ENCODE peak calls at places on chromosomes 4 and X, in seven cellular contexts. X is adipocyte, H is skeletal muscle cell, L is astrocyte of the cerebellum, F is mammary epithelial cell, C is fibroblast of mammary gland, Y is right atrium auricular region. S is an unnamed sample.

GRCh38 chr4:173857828-173858227 is 327.8 kb upstream of the HAND2 start:
- DNase-seq in X (no peak), H (no peak), L (no peak), F (no peak), C (peak), Y (no peak), S (no peak)

GRCh38 chrX:30483996-30484395 is 93.6 kb downstream of the TASL start:
- DNase-seq in X (no peak), H (no peak), L (no peak), F (no peak), C (no peak), Y (no peak), S (no peak)

GRCh38 chr4:27018910-27019309 is 158.3 kb downstream of the STIM2 start:
- DNase-seq in X (no peak), H (no peak), L (no peak), F (no peak), C (no peak), Y (no peak), S (no peak)

GRCh38 chr4:151260526-151260925 is 16.4 kb upstream of the PRSS48 start:
- DNase-seq in X (no peak), H (no peak), L (no peak), F (peak), C (peak), Y (no peak), S (no peak)

GRCh38 chr4:3368841-3369760 is 72.7 kb upstream of the HGFAC start:
- DNase-seq in X (peak), H (no peak), L (no peak), F (no peak), C (no peak), Y (peak), S (no peak)

GRCh38 chr4:2767705-2768074 is 11.6 kb upstream of the TNIP2 start:
- DNase-seq in X (no peak), H (no peak), L (no peak), F (no peak), C (no peak), Y (no peak), S (no peak)

GRCh38 chr4:102527695-102528094 is 26.5 kb downstream of the NFKB1 start:
- DNase-seq in X (peak), H (no peak), L (no peak), F (no peak), C (no peak), Y (no peak), S (no peak)

GRCh38 chr4:142311916-142312315 is 534.2 kb downstream of the INPP4B start:
- DNase-seq in X (no peak), H (no peak), L (no peak), F (no peak), C (no peak), Y (no peak), S (no peak)

GRCh38 chr4:41678086-41678485 is 70.4 kb downstream of the PHOX2B start:
- DNase-seq in X (peak), H (peak), L (peak), F (no peak), C (peak), Y (no peak), S (no peak)

GRCh38 chrX:101291204-101291603 is at the start of gene TAF7L:
- DNase-seq in X (peak), H (no peak), L (no peak), F (no peak), C (peak), Y (no peak), S (no peak)

GRCh38 chr4:67436742-67437141 is 108.6 kb downstream of the CENPC start:
- DNase-seq in X (no peak), H (no peak), L (no peak), F (peak), C (no peak), Y (no peak), S (no peak)

GRCh38 chrX:25020391-25021131 is 4.8 kb upstream of the ARX start:
- DNase-seq in X (no peak), H (no peak), L (no peak), F (no peak), C (no peak), Y (no peak), S (no peak)

GRCh38 chr4:102007959-102008425 is 217.5 kb downstream of the BANK1 start:
- DNase-seq in X (peak), H (no peak), L (no peak), F (no peak), C (no peak), Y (no peak), S (no peak)

GRCh38 chr4:184473515-184474260 is 662 bp downstream of the IRF2 start:
- DNase-seq in X (peak), H (no peak), L (no peak), F (peak), C (peak), Y (no peak), S (no peak)

GRCh38 chr4:48944659-48945290 is 38.2 kb upstream of the OCIAD2 start:
- DNase-seq in X (no peak), H (no peak), L (no peak), F (peak), C (no peak), Y (no peak), S (no peak)
- H3K4me3 ChIP-seq in X (no peak), H (no peak), L (no peak), F (no peak), C (no peak), Y (no peak), S (no peak)

DNA sequence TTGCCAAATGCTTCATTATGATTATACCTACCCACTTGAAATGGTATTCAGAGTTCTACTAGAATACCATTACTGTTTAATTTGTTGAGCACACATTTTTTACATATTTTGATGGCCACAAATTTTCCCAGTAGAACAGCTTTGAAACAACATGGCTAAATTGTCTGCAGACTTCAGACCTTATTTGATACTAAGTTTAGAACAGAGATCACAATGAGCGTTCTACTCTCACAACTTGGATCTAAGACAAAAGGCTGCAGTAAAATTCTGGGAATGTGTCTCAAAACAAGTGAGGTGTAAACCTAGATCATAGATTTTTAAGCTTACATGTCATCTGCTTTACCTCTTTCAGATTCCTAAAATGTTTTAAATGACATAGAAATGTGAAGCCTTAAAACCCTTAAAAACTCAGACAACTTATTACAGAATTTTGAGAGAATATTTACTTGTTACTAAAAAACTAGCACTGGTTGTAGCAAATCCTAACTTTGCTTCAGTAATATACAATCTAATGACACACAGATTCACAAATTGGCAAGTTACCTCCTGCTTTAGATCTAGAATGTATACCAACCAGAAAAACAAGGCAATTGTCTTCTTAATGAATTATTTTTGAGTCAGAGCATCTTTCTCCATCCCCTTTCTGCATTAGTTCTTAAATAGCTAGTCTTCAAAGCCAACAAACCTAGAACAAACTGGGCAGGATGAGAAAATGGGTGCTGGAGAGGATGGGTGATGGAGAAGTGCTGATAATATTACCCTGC is 243.3 kb downstream of the SLC7A11 start:
- DNase-seq in X (peak), H (peak), L (peak), F (no peak), C (no peak), Y (no peak), S (peak)
- H3K4me3 ChIP-seq in X (no peak), H (no peak), L (no peak), F (no peak), C (no peak), Y (no peak), S (no peak)

GRCh38 chr4:47703964-47704363 is 133.9 kb downstream of the CORIN start:
- DNase-seq in X (peak), H (no peak), L (no peak), F (no peak), C (no peak), Y (no peak), S (no peak)
- H3K4me3 ChIP-seq in X (no peak), H (no peak), L (no peak), F (no peak), C (no peak), Y (no peak), S (no peak)

GRCh38 chr4:80452055-80452454 is 116.5 kb downstream of the CFAP299 start:
- DNase-seq in X (no peak), H (no peak), L (no peak), F (no peak), C (no peak), Y (no peak), S (no peak)
- H3K4me3 ChIP-seq in X (no peak), H (no peak), L (no peak), F (no peak), C (no peak), Y (no peak), S (no peak)

GRCh38 chr4:152352645-152353116 is 183.2 kb downstream of the FBXW7 start:
- DNase-seq in X (peak), H (peak), L (peak), F (peak), C (peak), Y (peak), S (peak)
- H3K4me3 ChIP-seq in X (peak), H (peak), L (peak), F (peak), C (peak), Y (peak), S (peak)

GRCh38 chrX:7085879-7086278 is 61.6 kb upstream of the STS start:
- DNase-seq in X (no peak), H (no peak), L (no peak), F (no peak), C (no peak), Y (no peak), S (no peak)

GRCh38 chrX:7086384-7086783 is 61.1 kb upstream of the STS start:
- DNase-seq in X (no peak), H (no peak), L (no peak), F (no peak), C (no peak), Y (no peak), S (no peak)

GRCh38 chrX:7083468-7084396 is 63.8 kb upstream of the STS start:
- DNase-seq in X (peak), H (peak), L (peak), F (peak), C (peak), Y (no peak), S (peak)

GRCh38 chrX:7084841-7085240 is 62.7 kb upstream of the STS start:
- DNase-seq in X (no peak), H (no peak), L (no peak), F (no peak), C (no peak), Y (no peak), S (no peak)

GRCh38 chrX:7083021-7083420 is 64.5 kb upstream of the STS start:
- DNase-seq in X (no peak), H (no peak), L (no peak), F (no peak), C (no peak), Y (no peak), S (no peak)
- H3K4me3 ChIP-seq in X (no peak), H (no peak), L (no peak), F (no peak), C (no peak), Y (no peak), S (no peak)

DNA sequence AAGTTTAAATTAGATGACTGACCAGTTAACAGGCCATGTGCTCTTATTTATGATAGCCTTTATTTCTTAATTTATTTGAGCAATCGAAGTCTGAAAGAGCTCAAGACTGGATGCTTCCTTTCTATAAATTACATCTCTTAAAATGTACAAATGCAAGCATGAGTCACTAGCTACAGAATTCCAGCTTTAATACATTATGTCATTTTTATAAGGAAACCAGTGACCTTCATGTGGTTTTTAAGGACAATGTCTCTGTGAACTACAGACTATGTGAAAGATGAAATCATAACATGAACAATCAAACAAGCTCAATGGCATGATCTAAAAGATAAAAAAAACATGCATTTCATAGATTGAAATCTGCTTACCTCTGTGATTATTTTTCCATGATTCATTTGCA is 15.4 kb downstream of the HTR2C start:
- DNase-seq in X (no peak), H (no peak), L (no peak), F (no peak), C (no peak), Y (no peak), S (no peak)
- H3K4me3 ChIP-seq in X (no peak), H (no peak), L (no peak), F (no peak), C (no peak), Y (no peak), S (no peak)

GRCh38 chr4:25234390-25235367 is 846 bp downstream of the PI4K2B start:
- DNase-seq in X (peak), H (peak), L (peak), F (peak), C (peak), Y (peak), S (peak)

GRCh38 chr4:25233737-25234389 is at the start of gene PI4K2B:
- DNase-seq in X (peak), H (peak), L (no peak), F (peak), C (peak), Y (peak), S (peak)

GRCh38 chr4:25235401-25235800 is 1.6 kb downstream of the PI4K2B start:
- DNase-seq in X (peak), H (no peak), L (no peak), F (peak), C (peak), Y (no peak), S (no peak)

GRCh38 chr4:25238052-25238451 is 4.2 kb downstream of the PI4K2B start:
- DNase-seq in X (no peak), H (no peak), L (no peak), F (no peak), C (peak), Y (no peak), S (no peak)

GRCh38 chr4:25236971-25237370 is 3.1 kb downstream of the PI4K2B start:
- DNase-seq in X (no peak), H (no peak), L (no peak), F (no peak), C (no peak), Y (no peak), S (no peak)
- H3K4me3 ChIP-seq in X (no peak), H (no peak), L (no peak), F (no peak), C (no peak), Y (no peak), S (no peak)

GRCh38 chr4:15653430-15653829 is 1.7 kb downstream of the FBXL5 start:
- DNase-seq in X (peak), H (no peak), L (no peak), F (no peak), C (no peak), Y (no peak), S (no peak)

GRCh38 chr4:15652191-15652590 is 3.0 kb downstream of the FBXL5 start:
- DNase-seq in X (peak), H (no peak), L (no peak), F (no peak), C (no peak), Y (no peak), S (no peak)

GRCh38 chr4:15648600-15648999 is 6.6 kb downstream of the FBXL5 start:
- DNase-seq in X (no peak), H (no peak), L (no peak), F (no peak), C (no peak), Y (no peak), S (no peak)

GRCh38 chr4:15651682-15652081 is 3.5 kb downstream of the FBXL5 start:
- DNase-seq in X (peak), H (no peak), L (no peak), F (no peak), C (peak), Y (no peak), S (no peak)

GRCh38 chr4:15649914-15650545 is 5.1 kb downstream of the FBXL5 start:
- DNase-seq in X (peak), H (no peak), L (no peak), F (peak), C (peak), Y (no peak), S (no peak)
- H3K4me3 ChIP-seq in X (no peak), H (no peak), L (no peak), F (no peak), C (no peak), Y (no peak), S (no peak)

GRCh38 chr4:108906006-108906405 is 143.2 kb upstream of the ETNPPL start:
- DNase-seq in X (no peak), H (no peak), L (no peak), F (no peak), C (no peak), Y (no peak), S (no peak)

GRCh38 chr4:108900018-108900417 is 137.2 kb upstream of the ETNPPL start:
- DNase-seq in X (no peak), H (no peak), L (no peak), F (no peak), C (no peak), Y (no peak), S (no peak)

GRCh38 chr4:108901271-108901670 is 138.4 kb upstream of the ETNPPL start:
- DNase-seq in X (no peak), H (no peak), L (no peak), F (no peak), C (peak), Y (no peak), S (no peak)

GRCh38 chr4:108903464-108904221 is 140.8 kb upstream of the ETNPPL start:
- DNase-seq in X (no peak), H (no peak), L (no peak), F (no peak), C (no peak), Y (no peak), S (no peak)

DNA sequence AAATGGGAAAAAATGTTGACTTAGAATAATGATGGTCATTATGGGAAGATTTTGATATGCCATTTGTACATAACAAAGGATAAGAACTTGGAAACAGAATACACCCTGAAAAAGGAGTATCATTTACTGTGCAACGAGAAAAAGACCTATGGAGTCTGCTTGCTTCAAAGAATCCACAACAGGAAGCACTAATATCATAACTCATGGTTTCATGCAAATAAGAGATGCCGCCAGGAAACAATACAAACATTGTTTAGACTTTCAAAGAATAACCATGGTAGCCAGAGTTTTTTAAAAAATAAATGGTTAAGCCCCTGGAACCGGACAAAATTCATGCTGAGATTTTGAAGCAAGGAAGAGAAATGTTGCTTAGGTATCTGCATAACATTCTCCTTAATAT is 139.9 kb upstream of the ETNPPL start:
- DNase-seq in X (no peak), H (no peak), L (no peak), F (no peak), C (no peak), Y (no peak), S (no peak)
- H3K4me3 ChIP-seq in X (no peak), H (no peak), L (no peak), F (no peak), C (no peak), Y (no peak), S (no peak)